ENCODE peak calls at places on chromosomes 11 and 22, in ten cellular contexts. O, Y, R, K, T, S, I, L, C and D are unnamed samples.

GRCh38 chr11:64090811-64091516 is 55.2 kb downstream of the FLRT1 start:
- DNase-seq in S (no peak), L (peak; percentile 53), R (no peak), C (no peak), I (no peak), K (no peak), O (no peak), Y (peak; percentile 47), T (no peak), D (no peak)

GRCh38 chr22:19407649-19408606 is 23.6 kb downstream of the HIRA start:
- DNase-seq in K (no peak), I (no peak), R (no peak), T (no peak), S (no peak), C (no peak), O (peak; percentile 54), Y (no peak), L (no peak), D (peak; percentile 16)

GRCh38 chr11:14789879-14790484 is 102.0 kb downstream of the CYP2R1 start:
- DNase-seq in I (no peak), K (no peak), T (no peak), R (no peak), L (no peak), Y (no peak), S (no peak), C (no peak), O (no peak), D (no peak)

GRCh38 chr11:65440831-65441499 is 18.4 kb downstream of the NEAT1 start:
- DNase-seq in I (no peak), L (no peak), Y (no peak), C (no peak), R (peak; percentile 37), K (no peak), S (no peak), O (peak; percentile 8), T (no peak), D (no peak)

GRCh38 chr11:35322321-35322979 is 96.9 kb downstream of the SLC1A2 start:
- DNase-seq in L (no peak), K (no peak), R (no peak), T (peak; percentile 17), S (no peak), C (no peak), O (no peak), Y (no peak), I (no peak), D (no peak)

GRCh38 chr11:14310696-14311095 is 48.3 kb downstream of the RRAS2 start:
- DNase-seq in C (no peak), L (no peak), R (no peak), I (no peak), K (no peak), O (no peak), S (no peak), Y (no peak), T (no peak), D (no peak)

GRCh38 chr11:120288021-120288420 is 37.1 kb upstream of the TLCD5 start:
- DNase-seq in R (no peak), Y (no peak), L (no peak), K (no peak), S (no peak), C (no peak), O (no peak), T (no peak), I (no peak), D (no peak)

GRCh38 chr22:46421272-46421671 is 85.8 kb downstream of the TRMU start:
- DNase-seq in Y (no peak), T (no peak), R (no peak), C (no peak), S (no peak), L (no peak), K (no peak), O (no peak), I (peak; percentile 15), D (no peak)

GRCh38 chr11:62171261-62171723 is 18.7 kb upstream of the SCGB1D1 start:
- DNase-seq in K (peak; percentile 64), L (peak; percentile 78), T (peak; percentile 79), S (peak; percentile 89), Y (peak; percentile 86), I (peak; percentile 59), C (peak; percentile 94), O (peak; percentile 44), R (no peak), D (peak; percentile 99)

GRCh38 chr11:2576116-2576515 is 123.7 kb downstream of the KCNQ1OT1 start:
- DNase-seq in L (no peak), S (no peak), C (no peak), I (no peak), T (no peak), Y (peak; percentile 6), K (no peak), R (peak; percentile 53), O (peak; percentile 13), D (peak; percentile 44)

GRCh38 chr22:29314537-29315285 is 786 bp downstream of the RASL10A start:
- DNase-seq in S (no peak), Y (no peak), R (peak; percentile 65), K (no peak), C (no peak), O (peak; percentile 33), L (no peak), T (peak; percentile 35), I (no peak), D (peak; percentile 65)

GRCh38 chr11:66747480-66747879 is 18.5 kb upstream of the SPTBN2 start:
- DNase-seq in I (no peak), S (no peak), L (no peak), O (no peak), C (no peak), T (no peak), R (no peak), Y (no peak), K (no peak), D (no peak)

GRCh38 chr11:47863189-47863892 is 15.2 kb upstream of the NUP160 start:
- DNase-seq in K (no peak), R (no peak), L (no peak), I (no peak), T (no peak), S (no peak), Y (no peak), C (no peak), O (no peak), D (no peak)

GRCh38 chr11:130897262-130898182 is 18.8 kb downstream of the SNX19 start:
- DNase-seq in S (peak; percentile 36), O (peak; percentile 88), C (no peak), Y (no peak), R (peak; percentile 76), I (no peak), T (peak; percentile 77), K (no peak), L (no peak), D (peak; percentile 23)

GRCh38 chr22:23862103-23862502 is 4.4 kb downstream of the SLC2A11 start:
- DNase-seq in L (peak; percentile 60), T (peak; percentile 60), Y (peak; percentile 60), I (no peak), S (no peak), K (no peak), R (no peak), C (peak; percentile 32), O (peak; percentile 45), D (no peak)

GRCh38 chr11:73381589-73381988 is 5.4 kb downstream of the RELT start:
- DNase-seq in T (no peak), I (no peak), O (no peak), S (no peak), R (no peak), Y (no peak), K (no peak), C (no peak), L (peak; percentile 74), D (no peak)

GRCh38 chr11:73380321-73380720 is 4.1 kb downstream of the RELT start:
- DNase-seq in I (no peak), T (no peak), K (no peak), C (no peak), O (no peak), Y (no peak), S (no peak), L (peak; percentile 67), R (no peak), D (no peak)

GRCh38 chr11:73382183-73382582 is 6.0 kb downstream of the RELT start:
- DNase-seq in L (no peak), O (no peak), S (no peak), T (no peak), Y (no peak), K (no peak), C (no peak), R (no peak), I (no peak), D (no peak)

GRCh38 chr11:73379189-73379880 is 3.1 kb downstream of the RELT start:
- DNase-seq in S (no peak), O (no peak), I (no peak), L (no peak), C (no peak), Y (no peak), K (no peak), T (no peak), R (peak; percentile 87), D (peak; percentile 54)

GRCh38 chr11:73380897-73381410 is 4.8 kb downstream of the RELT start:
- DNase-seq in I (no peak), R (no peak), L (no peak), C (no peak), K (no peak), Y (no peak), O (no peak), T (no peak), S (no peak), D (no peak)
- TF ChIP-seq CTCF in I (no peak), R (no peak), L (no peak), C (no peak), K (no peak), Y (no peak), O (no peak), T (no peak), S (no peak), D (no peak)

DNA sequence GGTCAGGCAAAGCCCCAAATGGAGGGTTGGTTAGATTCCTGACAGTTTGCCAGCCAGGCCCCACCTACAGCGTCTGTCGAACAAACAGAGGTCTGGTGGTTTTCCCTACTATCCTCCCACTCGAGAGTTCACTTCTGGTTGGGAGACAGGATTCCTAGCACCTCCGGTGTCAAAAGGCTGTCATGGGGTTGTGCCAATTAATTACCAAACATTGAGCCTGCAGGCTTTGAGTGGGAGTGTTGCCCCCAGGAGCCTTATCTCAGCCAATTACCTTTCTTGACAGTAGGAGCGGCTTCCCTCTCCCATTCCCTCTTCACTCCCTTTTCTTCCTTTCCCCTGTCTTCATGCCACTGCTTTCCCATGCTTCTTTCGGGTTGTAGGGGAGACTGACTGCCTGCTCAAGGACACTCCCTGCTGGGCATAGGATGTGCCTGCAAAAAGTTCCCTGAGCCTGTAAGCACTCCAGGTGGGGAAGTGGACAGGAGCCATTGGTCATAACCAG is 4.7 kb upstream of the TTC36 start:
- DNase-seq in T (peak; percentile 21), S (no peak), R (no peak), C (no peak), Y (peak; percentile 51), I (no peak), O (no peak), L (peak; percentile 25), K (no peak), D (no peak)
- TF ChIP-seq CTCF in T (no peak), S (no peak), R (peak; percentile 34), C (peak; percentile 66), Y (no peak), I (no peak), O (no peak), L (no peak), K (peak; percentile 44), D (no peak)

GRCh38 chr11:32858731-32859130 is 29.0 kb downstream of the PRRG4 start:
- DNase-seq in C (no peak), Y (no peak), T (no peak), R (no peak), I (no peak), S (no peak), L (no peak), K (no peak), O (no peak), D (no peak)
- TF ChIP-seq CTCF in C (peak; percentile 25), Y (peak; percentile 18), T (no peak), R (no peak), I (no peak), S (no peak), L (no peak), K (peak; percentile 23), O (no peak), D (no peak)

GRCh38 chr22:37674951-37675929 is at the start of gene LGALS1:
- DNase-seq in L (peak; percentile 92), T (peak; percentile 92), O (peak; percentile 99), S (peak; percentile 94), K (no peak), C (peak; percentile 92), Y (peak; percentile 81), R (peak; percentile 96), I (peak; percentile 61), D (peak; percentile 96)
- TF ChIP-seq CTCF in L (no peak), T (no peak), O (no peak), S (no peak), K (no peak), C (peak; percentile 11), Y (no peak), R (no peak), I (no peak), D (peak; percentile 10)